ENCODE peak calls at places on chromosomes 4 and X, in eight cellular contexts. K is mesenchymal stem cell, F is OCI-LY7, W is gastrocnemius medialis, E is BE2C, A is A549, C is ovary, T is stomach. Q is an unnamed sample. For H3K9me3, the result is how much of the 10 kb centered on the place peaks cover.

GRCh38 chrX:125205084-125205917 is 114.4 kb upstream of the TEX13C start:
- DNase-seq in K (peak), F (no peak), W (peak), E (peak), A (peak), C (no peak), T (peak), Q (peak)

GRCh38 chr4:5399790-5400421 is 308.5 kb downstream of the EVC2 start:
- DNase-seq in K (peak), F (peak), W (no peak), E (peak), A (peak), C (no peak), T (no peak), Q (peak)

GRCh38 chrX:137194164-137194563 is 160.4 kb upstream of the GPR101 start:
- DNase-seq in K (no peak), F (peak), W (peak), E (peak), A (peak), C (no peak), T (peak), Q (peak)

GRCh38 chrX:53284684-53285447 is 3.5 kb upstream of the IQSEC2 start:
- DNase-seq in K (peak), F (peak), W (peak), E (peak), A (peak), C (peak), T (peak), Q (peak)

GRCh38 chr4:5045099-5045498 is 6.2 kb upstream of the STK32B start:
- DNase-seq in K (no peak), F (peak), W (peak), E (no peak), A (no peak), C (no peak), T (no peak), Q (peak)

GRCh38 chr4:57077550-57078311 is 32.5 kb downstream of the IGFBP7 start:
- DNase-seq in K (peak), F (no peak), W (no peak), E (no peak), A (peak), C (no peak), T (no peak), Q (no peak)

GRCh38 chr4:119139822-119140252 is 4.2 kb downstream of the MYOZ2 start:
- DNase-seq in K (no peak), F (peak), W (no peak), E (no peak), A (no peak), C (no peak), T (no peak), Q (no peak)

GRCh38 chr4:159766241-159766640 is 663.4 kb downstream of the RAPGEF2 start:
- DNase-seq in K (no peak), F (no peak), W (no peak), E (no peak), A (no peak), C (no peak), T (no peak), Q (peak)

GRCh38 chrX:70196961-70197805 is 19.9 kb downstream of the DGAT2L6 start:
- DNase-seq in K (peak), F (peak), W (peak), E (peak), A (peak), C (peak), T (peak), Q (peak)

DNA sequence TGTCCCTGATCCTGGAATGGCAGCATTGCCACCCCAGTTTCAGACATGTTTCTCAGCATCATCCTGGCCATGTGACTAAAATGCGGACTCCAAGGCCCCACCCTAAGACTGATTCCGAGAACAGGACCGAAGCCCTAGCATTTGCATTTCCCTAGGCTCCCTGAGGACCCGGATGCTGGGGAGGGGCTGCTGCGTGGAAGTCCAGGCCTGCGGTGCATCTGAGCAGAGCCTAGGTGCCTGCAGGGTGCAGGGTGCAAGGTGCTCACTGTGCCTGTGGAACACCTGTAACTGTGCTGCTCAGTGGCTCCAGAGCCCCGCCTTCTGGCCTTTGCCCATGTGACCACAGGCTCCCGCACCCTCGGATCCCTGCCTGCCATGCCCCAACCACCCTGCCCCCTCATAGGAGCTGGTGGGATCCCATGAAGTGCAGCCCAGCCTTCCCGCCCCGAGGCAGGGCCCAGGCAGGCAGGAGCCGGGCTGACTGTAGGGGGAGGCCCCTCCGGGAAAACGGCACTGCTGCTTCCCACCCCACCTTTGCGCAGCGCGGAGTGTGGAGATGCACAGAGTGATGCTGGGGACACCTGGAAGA is 14.9 kb downstream of the PNMA6F start:
- DNase-seq in K (no peak), F (no peak), W (no peak), E (no peak), A (no peak), C (no peak), T (no peak), Q (no peak)
- H3K9me3 ChIP-seq in K (under half), F (under half), W (under half), E (under half), A (under half), C (under half), T (under half), Q (under half)

GRCh38 chr4:11783588-11783987 is 354.9 kb upstream of the HS3ST1 start:
- DNase-seq in K (no peak), F (no peak), W (no peak), E (no peak), A (no peak), C (no peak), T (no peak), Q (no peak)

GRCh38 chr4:11777447-11777846 is 348.8 kb upstream of the HS3ST1 start:
- DNase-seq in K (no peak), F (no peak), W (no peak), E (no peak), A (no peak), C (no peak), T (no peak), Q (no peak)

DNA sequence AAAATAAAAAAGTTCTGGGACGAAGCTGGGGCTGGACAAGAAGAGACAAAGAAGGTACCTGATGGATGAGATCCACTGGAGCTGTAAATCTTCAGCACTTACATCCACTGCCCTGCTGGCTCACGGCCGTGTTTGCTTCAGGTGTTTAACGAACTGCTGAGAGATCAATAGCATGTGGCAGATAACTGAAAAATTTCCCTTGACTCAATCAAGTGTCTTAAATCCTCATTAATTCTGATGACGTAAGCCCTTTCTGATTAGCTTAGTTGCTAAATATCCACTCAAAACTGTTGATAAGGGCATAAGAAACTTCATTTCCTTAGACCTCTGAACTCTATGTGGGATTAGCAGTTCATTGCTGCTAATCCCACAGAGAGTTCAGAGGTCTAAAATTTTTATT is 354.2 kb upstream of the HS3ST1 start:
- DNase-seq in K (no peak), F (no peak), W (no peak), E (no peak), A (no peak), C (no peak), T (no peak), Q (no peak)
- H3K9me3 ChIP-seq in K (under half), F (under half), W (under half), E (under half), A (under half), C (under half), T (under half), Q (under half)

GRCh38 chr4:97330915-97331314 is 812.4 kb downstream of the STPG2 start:
- DNase-seq in K (no peak), F (no peak), W (no peak), E (no peak), A (no peak), C (no peak), T (no peak), Q (peak)
- H3K9me3 ChIP-seq in K (under half), F (under half), W (under half), E (under half), A (under half), C (under half), T (under half), Q (under half)

GRCh38 chrX:145041486-145041885 is 205.8 kb upstream of the SPANXN1 start:
- DNase-seq in K (no peak), F (no peak), W (no peak), E (no peak), A (no peak), C (no peak), T (no peak), Q (no peak)
- H3K9me3 ChIP-seq in K (under half), F (under half), W (under half), E (under half), A (under half), C (under half), T (under half), Q (under half)

DNA sequence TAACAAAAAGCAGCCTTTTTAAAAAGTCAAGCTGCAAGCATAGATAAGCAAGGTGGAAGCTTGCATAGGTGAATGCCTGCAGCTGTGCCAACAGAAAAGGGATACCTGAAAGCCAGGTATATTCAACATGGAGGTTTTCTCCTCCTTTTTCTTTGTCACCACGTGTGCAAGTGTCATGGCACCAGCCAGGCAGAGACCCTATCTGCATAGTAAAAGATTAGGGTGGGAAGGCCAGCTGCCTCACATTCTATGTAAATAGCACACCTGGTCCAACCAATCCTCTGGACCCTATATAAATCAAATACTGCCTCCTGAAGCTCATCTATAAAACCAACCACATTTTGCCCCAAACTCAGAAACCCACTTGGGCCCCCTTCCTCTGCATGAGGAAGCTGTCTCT is 28.0 kb upstream of the PLK4 start:
- DNase-seq in K (no peak), F (no peak), W (no peak), E (no peak), A (no peak), C (no peak), T (no peak), Q (no peak)
- H3K9me3 ChIP-seq in K (half or more), F (under half), W (under half), E (under half), A (under half), C (under half), T (under half), Q (under half)

DNA sequence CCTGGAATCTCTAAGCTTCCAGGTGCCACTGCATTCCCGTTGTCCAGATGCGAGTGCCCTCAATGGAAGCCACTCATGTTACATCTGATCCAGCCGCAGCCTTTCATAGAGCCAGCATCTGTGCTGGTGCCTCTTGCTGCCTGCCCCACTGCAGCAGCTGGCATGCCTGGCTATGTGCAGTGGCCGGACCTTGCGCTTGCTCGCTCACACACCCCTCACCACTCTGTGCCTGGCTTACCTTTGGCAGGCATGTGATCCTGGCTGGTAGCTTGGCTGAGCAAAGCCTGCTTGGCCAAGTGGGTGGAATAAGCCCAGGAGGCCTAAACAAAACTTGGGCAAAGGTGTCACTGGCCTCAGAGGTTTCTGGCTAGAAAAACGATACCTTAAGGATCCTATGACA is 59.5 kb upstream of the CDKN2AIP start:
- DNase-seq in K (no peak), F (no peak), W (no peak), E (no peak), A (no peak), C (no peak), T (no peak), Q (no peak)
- H3K9me3 ChIP-seq in K (under half), F (under half), W (under half), E (under half), A (under half), C (under half), T (under half), Q (under half)

GRCh38 chr4:30538794-30539193 is 181.4 kb upstream of the PCDH7 start:
- DNase-seq in K (peak), F (no peak), W (no peak), E (no peak), A (no peak), C (no peak), T (no peak), Q (no peak)

GRCh38 chr4:30536231-30536630 is 183.9 kb upstream of the PCDH7 start:
- DNase-seq in K (peak), F (no peak), W (no peak), E (no peak), A (no peak), C (no peak), T (no peak), Q (no peak)

GRCh38 chr4:30543057-30543456 is 177.1 kb upstream of the PCDH7 start:
- DNase-seq in K (no peak), F (no peak), W (no peak), E (no peak), A (no peak), C (no peak), T (no peak), Q (no peak)

GRCh38 chr4:30535255-30535654 is 184.9 kb upstream of the PCDH7 start:
- DNase-seq in K (peak), F (no peak), W (no peak), E (no peak), A (no peak), C (no peak), T (no peak), Q (no peak)

GRCh38 chr4:30537462-30537861 is 182.7 kb upstream of the PCDH7 start:
- DNase-seq in K (peak), F (no peak), W (no peak), E (no peak), A (peak), C (no peak), T (no peak), Q (peak)
- H3K9me3 ChIP-seq in K (under half), F (under half), W (under half), E (under half), A (under half), C (under half), T (under half), Q (under half)

Q was measured in A673.